ENCODE peak calls at places on chromosomes 2 and 18, in four cellular contexts. I is GM12891, L is GM12878, T is H1. D is an unnamed sample.

GRCh38 chr2:11129598-11130449 is 25.4 kb upstream of the SLC66A3 start:
- DNase-seq in T (peak; percentile 97), L (no peak), I (peak; percentile 69), D (peak; percentile 50)

GRCh38 chr18:34795070-34795740 is 85.1 kb downstream of the DTNA start:
- DNase-seq in L (no peak), T (no peak), I (no peak), D (no peak)

GRCh38 chr2:88087763-88088162 is 20.1 kb downstream of the SMYD1 start:
- DNase-seq in L (no peak), T (no peak), I (no peak), D (no peak)

GRCh38 chr2:129801575-129801974 is 177.9 kb upstream of the RAB6C start:
- DNase-seq in T (no peak), L (no peak), I (no peak), D (no peak)

GRCh38 chr2:176621350-176621749 is 352.1 kb downstream of the MTX2 start:
- DNase-seq in I (no peak), T (no peak), L (no peak), D (no peak)

GRCh38 chr2:168246483-168247340 is 683 bp downstream of the STK39 start:
- DNase-seq in L (no peak), T (peak; percentile 73), I (peak; percentile 43), D (peak; percentile 28)

GRCh38 chr2:68653034-68653433 is 9.7 kb downstream of the PROKR1 start:
- DNase-seq in L (no peak), I (no peak), T (no peak), D (no peak)

GRCh38 chr18:79560042-79560860 is 119.4 kb upstream of the CTDP1 start:
- DNase-seq in T (no peak), I (no peak), L (no peak), D (no peak)

GRCh38 chr18:38301621-38302020 is 736.0 kb upstream of the CELF4 start:
- DNase-seq in T (no peak), L (no peak), I (no peak), D (no peak)

GRCh38 chr2:42810971-42811865 is 18.8 kb upstream of the HAAO start:
- DNase-seq in L (no peak), T (peak; percentile 79), I (peak; percentile 32), D (peak; percentile 49)

GRCh38 chr2:175187378-175187777 is 5.9 kb upstream of the ATP5MC3 start:
- DNase-seq in T (no peak), L (no peak), I (no peak), D (no peak)

GRCh38 chr2:47535991-47536390 is 133.0 kb downstream of the MSH2 start:
- DNase-seq in L (no peak), T (no peak), I (no peak), D (no peak)

GRCh38 chr2:25491003-25491696 is 149.4 kb upstream of the DNMT3A start:
- DNase-seq in T (no peak), L (no peak), I (no peak), D (no peak)

GRCh38 chr2:118539290-118539689 is 308.2 kb downstream of the EN1 start:
- DNase-seq in T (peak; percentile 56), L (no peak), I (no peak), D (no peak)

GRCh38 chr2:129734343-129735034 is 245.0 kb upstream of the RAB6C start:
- DNase-seq in I (no peak), T (no peak), L (no peak), D (no peak)

GRCh38 chr2:144474017-144474416 is 45.9 kb downstream of the ZEB2 start:
- DNase-seq in I (no peak), L (no peak), T (no peak), D (no peak)

GRCh38 chr2:238339814-238340213 is 19.5 kb downstream of the TRAF3IP1 start:
- DNase-seq in L (no peak), T (no peak), I (no peak), D (no peak)
- TF ChIP-seq TAF1 in L (no peak), T (no peak), I (no peak), D (no peak)

DNA sequence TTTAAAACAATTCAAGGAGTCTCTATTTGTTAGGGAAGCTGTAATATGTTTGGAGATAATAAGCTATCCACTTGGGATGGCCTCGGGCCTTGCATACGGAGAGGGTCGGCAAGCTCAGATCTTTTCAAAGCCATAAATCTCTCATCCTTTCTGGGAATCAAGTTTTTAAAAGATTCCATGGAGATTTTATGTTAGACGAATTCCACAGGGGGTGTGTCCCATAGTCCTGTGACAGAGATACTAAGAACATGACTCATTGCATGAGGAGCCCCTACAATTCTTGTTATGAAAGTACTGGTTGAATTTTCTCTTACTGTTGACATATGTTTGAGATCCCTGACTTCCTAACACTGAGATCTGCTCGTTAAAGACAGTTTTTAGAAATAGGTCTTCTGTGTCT is 108.7 kb downstream of the FEZ2 start:
- DNase-seq in L (no peak), I (no peak), T (no peak), D (no peak)
- TF ChIP-seq POLR2A in L (no peak), I (no peak), T (no peak), D (no peak)

GRCh38 chr2:53970095-53970897 is 497 bp downstream of the PSME4 start:
- DNase-seq in L (no peak), T (peak; percentile 57), I (no peak), D (peak; percentile 23)
- TF ChIP-seq POLR2AphosphoS5 in L (peak; percentile 70), T (peak; percentile 46), I (no peak), D (no peak)

DNA sequence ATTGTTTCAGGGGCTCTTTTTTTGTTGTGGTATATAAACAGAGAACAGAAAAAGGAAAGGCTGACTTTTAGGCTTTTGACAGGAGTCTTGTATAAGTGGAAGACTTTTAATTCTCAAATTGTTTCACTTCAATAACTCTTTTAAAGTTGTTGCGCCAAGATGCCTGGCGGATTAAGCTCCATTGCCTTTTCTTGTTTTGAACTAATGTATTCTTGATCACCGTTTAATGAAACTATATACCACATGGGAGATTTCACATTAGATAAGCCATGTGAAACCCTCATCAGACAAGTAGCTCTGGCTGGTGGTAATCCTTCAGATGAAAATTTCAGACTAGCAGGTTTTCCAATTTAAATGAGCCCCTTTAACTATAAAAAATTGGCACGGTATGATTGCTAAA is 257.4 kb downstream of the CCDC178 start:
- DNase-seq in I (no peak), T (no peak), L (no peak), D (no peak)
- TF ChIP-seq TAF1 in I (no peak), T (no peak), L (no peak), D (no peak)

GRCh38 chr18:22363867-22364463 is 53.8 kb downstream of the CTAGE1 start:
- DNase-seq in L (no peak), I (no peak), T (no peak), D (no peak)
- TF ChIP-seq POLR2A in L (no peak), I (no peak), T (no peak), D (no peak)

D was measured in GM12892.